ENCODE peak calls at places on chromosomes 16 and 17, in ten cellular contexts. A, Q, H, B, T, Z, C, D, N and W are unnamed samples.
A peak's percentile ranks its signal among the peaks of the same experiment; 100 is the strongest.

GRCh38 chr17:65191805-65192740 is 54.9 kb downstream of the RGS9 start:
- DNase-seq in D (no peak), C (peak; percentile 47), A (no peak), B (no peak), T (no peak), Q (no peak), N (no peak), Z (peak; percentile 63), H (no peak), W (no peak)

GRCh38 chr16:2948807-2949704 is 15.0 kb upstream of the KREMEN2 start:
- DNase-seq in C (no peak), N (no peak), H (no peak), A (peak; percentile 52), T (no peak), D (no peak), B (no peak), Z (no peak), Q (no peak), W (no peak)

GRCh38 chr16:85288341-85288868 is 176.1 kb upstream of the CIBAR2 start:
- DNase-seq in Q (no peak), A (no peak), D (no peak), N (no peak), C (no peak), T (no peak), H (no peak), B (no peak), Z (no peak), W (no peak)

GRCh38 chr16:22300427-22301071 is 3.3 kb downstream of the POLR3E start:
- DNase-seq in Q (no peak), C (peak; percentile 67), H (peak; percentile 66), N (peak; percentile 39), A (no peak), B (no peak), D (peak; percentile 70), Z (peak; percentile 59), T (peak; percentile 74), W (peak; percentile 22)

GRCh38 chr17:82241183-82241925 is 12.5 kb downstream of the SLC16A3 start:
- DNase-seq in C (peak; percentile 67), D (peak; percentile 94), A (peak; percentile 91), N (no peak), B (no peak), T (peak; percentile 93), Z (no peak), Q (no peak), H (no peak), W (peak; percentile 38)

GRCh38 chr17:60630352-60630751 is 30.4 kb downstream of the PPM1D start:
- DNase-seq in B (no peak), H (no peak), N (no peak), T (no peak), D (peak; percentile 59), Q (no peak), C (no peak), A (no peak), Z (no peak), W (no peak)

GRCh38 chr16:89687092-89687940 is 827 bp downstream of the CDK10 start:
- DNase-seq in C (peak; percentile 34), Z (peak; percentile 69), D (peak; percentile 26), B (peak; percentile 3), Q (no peak), N (no peak), A (no peak), H (no peak), T (peak; percentile 58), W (no peak)

GRCh38 chr17:44522883-44523671 is 19.9 kb upstream of the GPATCH8 start:
- DNase-seq in A (peak; percentile 73), N (peak; percentile 71), B (no peak), H (peak; percentile 83), Z (peak; percentile 83), D (peak; percentile 86), T (no peak), C (peak; percentile 48), Q (no peak), W (peak; percentile 22)

GRCh38 chr16:88007321-88007731 is 56.1 kb downstream of the BANP start:
- DNase-seq in D (no peak), N (no peak), T (peak; percentile 53), A (no peak), Q (no peak), Z (no peak), H (no peak), B (no peak), C (no peak), W (no peak)

GRCh38 chr17:59371426-59372099 is 40.1 kb downstream of the YPEL2 start:
- DNase-seq in N (no peak), B (no peak), C (no peak), D (peak; percentile 79), T (no peak), Z (no peak), H (peak; percentile 64), A (peak; percentile 90), Q (no peak), W (no peak)

GRCh38 chr17:36740157-36740556 is 138.8 kb downstream of the MRM1 start:
- DNase-seq in Z (no peak), T (peak; percentile 17), C (no peak), B (no peak), D (no peak), H (no peak), N (no peak), Q (no peak), A (no peak), W (no peak)

GRCh38 chr17:36739208-36739607 is 137.8 kb downstream of the MRM1 start:
- DNase-seq in Z (no peak), A (no peak), C (no peak), D (no peak), B (no peak), N (no peak), H (no peak), Q (no peak), T (no peak), W (no peak)

GRCh38 chr17:36732351-36732750 is 131.0 kb downstream of the MRM1 start:
- DNase-seq in N (no peak), Z (no peak), B (no peak), Q (no peak), D (no peak), T (no peak), H (no peak), A (no peak), C (no peak), W (no peak)

GRCh38 chr17:36731806-36732205 is 130.4 kb downstream of the MRM1 start:
- DNase-seq in T (no peak), Z (peak; percentile 36), D (no peak), B (no peak), C (no peak), A (no peak), N (no peak), Q (no peak), H (no peak), W (no peak)

GRCh38 chr17:36736201-36737156 is 135.1 kb downstream of the MRM1 start:
- DNase-seq in C (no peak), A (no peak), Z (no peak), B (no peak), D (no peak), H (no peak), Q (no peak), T (no peak), N (no peak), W (no peak)
- H3K27me3 ChIP-seq in C (no peaks in the 10 kb centered on the region), A (no peaks in the 10 kb centered on the region), Z (no peaks in the 10 kb centered on the region), B (peaks cover 4% of the 10 kb centered on the region), D (no peaks in the 10 kb centered on the region), H (no peaks in the 10 kb centered on the region), Q (peaks cover 4% of the 10 kb centered on the region), T (peaks cover 48% of the 10 kb centered on the region), N (peaks cover 17% of the 10 kb centered on the region), W (no peaks in the 10 kb centered on the region)

DNA sequence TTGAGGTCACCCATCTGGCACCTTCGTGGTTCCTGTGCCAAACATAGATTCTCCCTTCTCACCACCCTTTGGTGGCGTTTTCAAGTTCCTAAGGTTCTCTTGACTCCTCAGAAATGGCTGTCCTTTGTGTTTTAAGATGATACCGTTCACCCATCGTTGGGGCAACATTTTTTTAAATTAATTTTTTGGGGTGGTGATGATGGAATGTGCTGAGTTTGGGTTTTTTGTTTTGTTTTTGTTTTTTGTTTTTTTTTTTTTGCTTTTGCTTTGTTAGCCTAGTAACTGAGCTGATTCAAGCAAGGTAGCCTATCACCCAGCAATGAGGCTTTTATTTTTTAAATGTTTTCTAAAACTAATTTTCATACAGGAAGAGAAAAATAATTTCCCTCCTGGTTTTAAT is 2.6 kb downstream of the CHST4 start:
- DNase-seq in B (no peak), C (no peak), H (no peak), T (no peak), Z (no peak), D (no peak), A (no peak), N (no peak), Q (no peak), W (no peak)
- H3K27me3 ChIP-seq in B (no peaks in the 10 kb centered on the region), C (no peaks in the 10 kb centered on the region), H (no peaks in the 10 kb centered on the region), T (peaks cover 20% of the 10 kb centered on the region), Z (no peaks in the 10 kb centered on the region), D (no peaks in the 10 kb centered on the region), A (no peaks in the 10 kb centered on the region), N (no peaks in the 10 kb centered on the region), Q (no peaks in the 10 kb centered on the region), W (no peaks in the 10 kb centered on the region)

GRCh38 chr17:69450857-69451410 is 36.4 kb downstream of the MAP2K6 start:
- DNase-seq in A (no peak), N (no peak), D (no peak), H (no peak), C (no peak), T (no peak), B (no peak), Q (no peak), Z (no peak), W (no peak)

GRCh38 chr17:69445132-69445531 is 30.6 kb downstream of the MAP2K6 start:
- DNase-seq in H (no peak), N (no peak), Q (no peak), T (no peak), Z (no peak), A (no peak), B (no peak), D (no peak), C (no peak), W (no peak)

GRCh38 chr17:69448431-69449102 is 34.1 kb downstream of the MAP2K6 start:
- DNase-seq in C (no peak), T (no peak), Z (peak; percentile 98), B (no peak), Q (no peak), H (no peak), N (no peak), A (no peak), D (no peak), W (no peak)

GRCh38 chr17:69450131-69450530 is 35.6 kb downstream of the MAP2K6 start:
- DNase-seq in N (no peak), H (no peak), D (no peak), Q (no peak), B (no peak), A (no peak), T (no peak), C (no peak), Z (no peak), W (no peak)

DNA sequence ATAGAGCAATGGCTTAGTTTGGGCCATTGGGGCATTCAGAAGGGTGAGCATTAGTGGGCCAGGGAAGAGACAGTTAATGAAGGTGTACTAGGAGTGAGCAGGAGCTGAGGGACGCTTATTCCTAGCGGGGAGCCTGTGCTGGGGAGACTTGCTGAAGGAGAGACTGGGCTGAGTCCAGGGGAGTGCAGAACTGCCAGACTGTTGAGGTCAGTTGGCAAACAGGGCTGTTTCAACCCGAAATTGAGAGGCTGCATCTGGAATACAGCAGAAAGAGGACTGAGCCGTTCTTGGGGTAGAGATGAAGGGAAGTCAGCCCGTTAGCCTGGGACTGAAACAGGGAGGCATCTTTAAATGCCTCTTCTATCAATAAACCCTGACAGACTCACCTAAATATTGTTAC is 33.2 kb downstream of the MAP2K6 start:
- DNase-seq in D (no peak), B (no peak), C (peak; percentile 30), N (no peak), Q (no peak), A (no peak), H (no peak), Z (no peak), T (no peak), W (no peak)
- H3K27me3 ChIP-seq in D (no peaks in the 10 kb centered on the region), B (no peaks in the 10 kb centered on the region), C (no peaks in the 10 kb centered on the region), N (no peaks in the 10 kb centered on the region), Q (no peaks in the 10 kb centered on the region), A (no peaks in the 10 kb centered on the region), H (no peaks in the 10 kb centered on the region), Z (no peaks in the 10 kb centered on the region), T (no peaks in the 10 kb centered on the region), W (no peaks in the 10 kb centered on the region)

GRCh38 chr17:924711-925480 is 54.7 kb downstream of the NXN start:
- DNase-seq in Z (peak; percentile 81), N (peak; percentile 60), C (no peak), B (no peak), A (no peak), D (no peak), H (no peak), T (peak; percentile 58), Q (no peak), W (no peak)
- H3K27me3 ChIP-seq in Z (no peaks in the 10 kb centered on the region), N (no peaks in the 10 kb centered on the region), C (no peaks in the 10 kb centered on the region), B (no peaks in the 10 kb centered on the region), A (no peaks in the 10 kb centered on the region), D (no peaks in the 10 kb centered on the region), H (no peaks in the 10 kb centered on the region), T (no peaks in the 10 kb centered on the region), Q (no peaks in the 10 kb centered on the region), W (no peaks in the 10 kb centered on the region)